ENCODE peak calls at places on chromosomes 5 and 9, in eight cellular contexts. A is upper lobe of right lung; Z is pancreas; L is kidney; S is AG10803; O is uterus; P is glomerular endothelial cell; D is stimulated activated CD4-positive, alpha-beta T cell treated with anti-CD3 and anti-CD28 coated beads, Interleukin-4, amount 100 ng/mL, for 4 hours. H is an unnamed sample.

GRCh38 chr5:98816574-98817222 is 43.2 kb downstream of the RGMB start:
- DNase-seq in A (peak; percentile 73), Z (peak; percentile 80), L (no peak), S (no peak), O (no peak), P (no peak), D (no peak), H (peak; percentile 74)

GRCh38 chr5:81067406-81067805 is 107.2 kb downstream of the RASGRF2 start:
- DNase-seq in A (no peak), Z (no peak), L (no peak), S (no peak), O (no peak), P (no peak), D (no peak), H (no peak)

GRCh38 chr5:57650360-57651069 is 167.9 kb upstream of the ACTBL2 start:
- DNase-seq in A (no peak), Z (peak; percentile 52), L (no peak), S (peak; percentile 70), O (no peak), P (peak; percentile 34), D (peak; percentile 1), H (peak; percentile 67)

GRCh38 chr9:2241461-2241874 is 226.3 kb downstream of the SMARCA2 start:
- DNase-seq in A (peak; percentile 63), Z (no peak), L (peak; percentile 78), S (peak; percentile 78), O (peak; percentile 61), P (peak; percentile 78), D (no peak), H (peak; percentile 80)

GRCh38 chr9:104572612-104573011 is 3.6 kb downstream of the OR13C8 start:
- DNase-seq in A (no peak), Z (no peak), L (no peak), S (no peak), O (no peak), P (no peak), D (no peak), H (no peak)

GRCh38 chr9:22203371-22204138 is 194.4 kb upstream of the CDKN2B start:
- DNase-seq in A (no peak), Z (no peak), L (no peak), S (peak; percentile 62), O (no peak), P (no peak), D (no peak), H (no peak)

GRCh38 chr9:135070198-135070951 is 17.1 kb upstream of the OLFM1 start:
- DNase-seq in A (peak; percentile 57), Z (no peak), L (peak; percentile 49), S (no peak), O (peak; percentile 6), P (no peak), D (no peak), H (peak; percentile 81)

GRCh38 chr5:163580516-163580915 is 75.1 kb downstream of the MAT2B start:
- DNase-seq in A (no peak), Z (no peak), L (no peak), S (no peak), O (no peak), P (no peak), D (no peak), H (peak; percentile 29)

GRCh38 chr5:50420343-50420935 is 20.6 kb downstream of the EMB start:
- DNase-seq in A (no peak), Z (no peak), L (no peak), S (no peak), O (no peak), P (no peak), D (no peak), H (no peak)

GRCh38 chr5:175778951-175779475 is 92.4 kb upstream of the CPLX2 start:
- DNase-seq in A (no peak), Z (peak; percentile 61), L (no peak), S (no peak), O (no peak), P (no peak), D (no peak), H (peak; percentile 48)

GRCh38 chr9:105431413-105432246 is 16.2 kb upstream of the FSD1L start:
- DNase-seq in A (no peak), Z (no peak), L (no peak), S (no peak), O (no peak), P (no peak), D (no peak), H (peak; percentile 91)

GRCh38 chr5:17217421-17218352 is at the start of gene BASP1:
- DNase-seq in A (peak; percentile 90), Z (peak; percentile 19), L (peak; percentile 95), S (peak; percentile 81), O (peak; percentile 70), P (no peak), D (peak; percentile 44), H (peak; percentile 79)

GRCh38 chr9:14749738-14750137 is 27.2 kb upstream of the CER1 start:
- DNase-seq in A (no peak), Z (no peak), L (no peak), S (no peak), O (no peak), P (no peak), D (no peak), H (no peak)

GRCh38 chr9:99824378-99825157 is 2.9 kb downstream of the NR4A3 start:
- DNase-seq in A (peak; percentile 76), Z (peak; percentile 39), L (peak; percentile 77), S (peak; percentile 41), O (peak; percentile 35), P (no peak), D (peak; percentile 53), H (peak; percentile 39)

GRCh38 chr9:130732793-130733221 is 39.2 kb downstream of the EXOSC2 start:
- DNase-seq in A (no peak), Z (no peak), L (no peak), S (no peak), O (no peak), P (no peak), D (no peak), H (no peak)

GRCh38 chr9:89536618-89537017 is 38.7 kb upstream of the SEMA4D start:
- DNase-seq in A (no peak), Z (no peak), L (no peak), S (no peak), O (no peak), P (no peak), D (no peak), H (no peak)

GRCh38 chr9:70392189-70392588 is 22.3 kb downstream of the KLF9 start:
- DNase-seq in A (no peak), Z (no peak), L (no peak), S (no peak), O (no peak), P (no peak), D (no peak), H (peak; percentile 46)

GRCh38 chr5:57190593-57190992 is 16.7 kb downstream of the GPBP1 start:
- DNase-seq in A (no peak), Z (no peak), L (no peak), S (no peak), O (no peak), P (no peak), D (no peak), H (no peak)

GRCh38 chr5:154287136-154287535 is 96.6 kb downstream of the GALNT10 start:
- DNase-seq in A (peak; percentile 69), Z (peak; percentile 45), L (no peak), S (peak; percentile 84), O (no peak), P (peak; percentile 85), D (no peak), H (no peak)

GRCh38 chr9:135574943-135575342 is 13.4 kb downstream of the PAEP start:
- DNase-seq in A (no peak), Z (no peak), L (no peak), S (no peak), O (no peak), P (no peak), D (no peak), H (no peak)

GRCh38 chr5:143349127-143349526 is 54.4 kb downstream of the NR3C1 start:
- DNase-seq in A (no peak), Z (no peak), L (no peak), S (no peak), O (no peak), P (no peak), D (no peak), H (peak; percentile 29)

GRCh38 chr5:33370135-33370472 is 70.7 kb upstream of the TARS1 start:
- DNase-seq in A (no peak), Z (no peak), L (no peak), S (peak; percentile 83), O (no peak), P (no peak), D (no peak), H (no peak)

GRCh38 chr9:37034320-37034937 is 361 bp upstream of the PAX5 start:
- DNase-seq in A (no peak), Z (peak; percentile 10), L (no peak), S (no peak), O (no peak), P (no peak), D (no peak), H (no peak)

GRCh38 chr5:151150484-151151262 is 6.9 kb downstream of the ANXA6 start:
- DNase-seq in A (no peak), Z (no peak), L (peak; percentile 77), S (peak; percentile 60), O (peak; percentile 74), P (no peak), D (peak; percentile 31), H (peak; percentile 14)

GRCh38 chr5:12237837-12238575 is 333.8 kb upstream of the CTNND2 start:
- DNase-seq in A (no peak), Z (no peak), L (no peak), S (no peak), O (no peak), P (no peak), D (no peak), H (peak; percentile 31)

GRCh38 chr5:95178046-95178651 is 106.7 kb downstream of the MCTP1 start:
- DNase-seq in A (no peak), Z (no peak), L (no peak), S (no peak), O (no peak), P (peak; percentile 75), D (no peak), H (peak; percentile 93)

GRCh38 chr5:7622498-7622897 is 226.6 kb downstream of the ADCY2 start:
- DNase-seq in A (no peak), Z (no peak), L (no peak), S (no peak), O (no peak), P (no peak), D (no peak), H (no peak)

GRCh38 chr5:126444137-126444536 is 20.9 kb downstream of the GRAMD2B start:
- DNase-seq in A (no peak), Z (no peak), L (no peak), S (no peak), O (no peak), P (no peak), D (no peak), H (no peak)

GRCh38 chr5:14395411-14395810 is 186.2 kb upstream of the OTULINL start:
- DNase-seq in A (no peak), Z (no peak), L (no peak), S (no peak), O (no peak), P (no peak), D (no peak), H (peak; percentile 36)

GRCh38 chr9:125696106-125696647 is 10.8 kb downstream of the MAPKAP1 start:
- DNase-seq in A (no peak), Z (no peak), L (no peak), S (no peak), O (no peak), P (no peak), D (no peak), H (no peak)

GRCh38 chr5:66757219-66757833 is 161.1 kb downstream of the MAST4 start:
- DNase-seq in A (no peak), Z (peak; percentile 54), L (no peak), S (peak; percentile 49), O (no peak), P (peak; percentile 47), D (peak; percentile 9), H (peak; percentile 60)

GRCh38 chr5:44299394-44299793 is 89.8 kb downstream of the FGF10 start:
- DNase-seq in A (no peak), Z (no peak), L (no peak), S (no peak), O (no peak), P (no peak), D (no peak), H (no peak)

GRCh38 chr9:7777776-7778175 is 21.8 kb downstream of the DMAC1 start:
- DNase-seq in A (no peak), Z (no peak), L (no peak), S (no peak), O (no peak), P (no peak), D (no peak), H (peak; percentile 29)

H was measured in NCI-H82.